ENCODE peak calls at places on chromosomes 4 and X, in five cellular contexts. P is breast epithelium, I is tibial nerve, Z is HCT116, X is uterus. L is an unnamed sample.

GRCh38 chr4:80446664-80447063 is 111.1 kb downstream of the CFAP299 start:
- DNase-seq in P (no peak), I (no peak), Z (no peak), X (no peak), L (no peak)

GRCh38 chrX:110743679-110744340 is 51.8 kb downstream of the CHRDL1 start:
- DNase-seq in P (no peak), I (no peak), Z (no peak), X (no peak), L (no peak)

GRCh38 chr4:132564920-132565319 is 584.2 kb upstream of the PCDH10 start:
- DNase-seq in P (no peak), I (no peak), Z (no peak), X (no peak), L (no peak)

GRCh38 chrX:54530358-54530900 is 410 bp downstream of the GNL3L start:
- DNase-seq in P (no peak), I (peak), Z (no peak), X (no peak), L (no peak)

GRCh38 chr4:7570156-7570778 is 135.5 kb upstream of the PSAPL1 start:
- DNase-seq in P (no peak), I (no peak), Z (no peak), X (no peak), L (no peak)

GRCh38 chrX:84186603-84187358 is 1.2 kb downstream of the RPS6KA6 start:
- DNase-seq in P (no peak), I (peak), Z (no peak), X (no peak), L (no peak)

GRCh38 chr4:128951316-128951715 is 141.8 kb downstream of the JADE1 start:
- DNase-seq in P (no peak), I (no peak), Z (no peak), X (no peak), L (no peak)

GRCh38 chrX:24306430-24306829 is 7.4 kb downstream of the SUPT20HL2 start:
- DNase-seq in P (no peak), I (no peak), Z (no peak), X (no peak), L (no peak)

GRCh38 chrX:73615022-73615421 is 52.0 kb downstream of the CHIC1 start:
- DNase-seq in P (no peak), I (no peak), Z (no peak), X (no peak), L (no peak)

GRCh38 chr4:1714303-1715001 is 2.3 kb upstream of the SLBP start:
- DNase-seq in P (no peak), I (no peak), Z (no peak), X (no peak), L (no peak)

GRCh38 chr4:6419452-6420028 is 52.9 kb downstream of the PPP2R2C start:
- DNase-seq in P (no peak), I (no peak), Z (no peak), X (peak), L (no peak)

GRCh38 chr4:24010573-24010972 is 120.7 kb upstream of the PPARGC1A start:
- DNase-seq in P (no peak), I (no peak), Z (no peak), X (no peak), L (no peak)

GRCh38 chr4:135244605-135245146 is 1043.1 kb upstream of the PABPC4L start:
- DNase-seq in P (no peak), I (no peak), Z (no peak), X (no peak), L (no peak)

GRCh38 chr4:27397886-27398285 is 537.2 kb downstream of the STIM2 start:
- DNase-seq in P (no peak), I (no peak), Z (no peak), X (no peak), L (no peak)

GRCh38 chrX:135531813-135532212 is 11.4 kb downstream of the INTS6L start:
- DNase-seq in P (no peak), I (no peak), Z (no peak), X (no peak), L (no peak)

GRCh38 chr4:17958185-17958584 is 63.4 kb downstream of the LCORL start:
- DNase-seq in P (no peak), I (no peak), Z (no peak), X (no peak), L (no peak)

GRCh38 chr4:94454405-94454804 is 2.7 kb downstream of the PDLIM5 start:
- DNase-seq in P (no peak), I (no peak), Z (no peak), X (no peak), L (no peak)
- H3K4me3 ChIP-seq in P (peak), I (no peak), Z (no peak), X (peak), L (peak)

GRCh38 chr4:119025916-119026661 is 109.5 kb upstream of the MYOZ2 start:
- DNase-seq in P (no peak), I (peak), Z (peak), X (peak), L (no peak)
- TF ChIP-seq POLR2A in P (no peak), I (no peak), Z (no peak), X (peak), L (no peak)

DNA sequence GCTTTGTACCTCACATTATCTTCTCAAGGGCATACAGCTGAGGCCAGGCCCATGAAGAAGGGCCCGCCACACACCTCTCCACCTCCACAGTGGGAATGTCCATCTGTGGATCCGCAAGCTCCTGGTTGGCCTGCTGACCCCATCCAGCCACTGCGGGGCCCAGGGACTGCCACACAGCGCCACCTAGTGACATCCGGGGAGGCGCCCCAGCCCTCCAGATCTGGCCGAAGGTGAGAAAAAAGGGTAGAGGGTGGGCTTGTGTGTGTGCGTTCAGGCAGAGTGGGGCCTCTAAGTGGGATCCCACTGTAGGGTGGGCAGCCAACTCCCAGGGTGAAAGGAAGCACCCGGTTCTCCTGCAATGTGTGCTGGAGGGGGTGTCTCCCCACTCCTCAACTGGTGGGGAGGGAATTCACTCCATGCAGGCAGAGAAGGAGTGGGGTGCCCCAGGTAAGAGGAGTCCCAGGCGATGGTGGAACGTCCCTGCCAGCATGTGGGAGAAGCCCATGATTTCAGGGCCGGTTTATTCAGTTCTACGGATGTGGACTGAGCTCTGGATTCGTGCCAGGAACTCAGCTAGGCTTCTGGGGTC is 117.3 kb downstream of the ENPP6 start:
- DNase-seq in P (no peak), I (no peak), Z (peak), X (no peak), L (no peak)
- H3K4me3 ChIP-seq in P (no peak), I (no peak), Z (no peak), X (no peak), L (no peak)

GRCh38 chrX:63560601-63561218 is 209.6 kb upstream of the SPIN4 start:
- DNase-seq in P (peak), I (peak), Z (peak), X (peak), L (peak)
- TF ChIP-seq POLR2A in P (no peak), I (no peak), Z (peak), X (no peak), L (no peak)